ENCODE peak calls at places on chromosome 10, in five cellular contexts. W is tibial nerve, T is H1, M is HepG2, B is Peyer's patch. X is an unnamed sample. For H3K27me3, the result is how much of the 10 kb centered on the place peaks cover.

GRCh38 chr10:133475821-133476640 is 22.3 kb downstream of the SCART1 start:
- DNase-seq in W (no peak), T (no peak), M (no peak), B (no peak), X (no peak)

GRCh38 chr10:133096616-133097269 is 9.0 kb downstream of the ADGRA1 start:
- DNase-seq in W (no peak), T (no peak), M (no peak), B (no peak), X (no peak)

GRCh38 chr10:47207280-47207613 is 92.8 kb upstream of the GDF10 start:
- DNase-seq in W (no peak), T (no peak), M (peak), B (no peak), X (no peak)

GRCh38 chr10:69807122-69807521 is 5.4 kb downstream of the COL13A1 start:
- DNase-seq in W (no peak), T (no peak), M (no peak), B (no peak), X (no peak)

GRCh38 chr10:68560916-68561691 is 967 bp downstream of the TET1 start:
- DNase-seq in W (peak), T (no peak), M (peak), B (peak), X (peak)

GRCh38 chr10:116668446-116668845 is 47.7 kb downstream of the PNLIPRP2 start:
- DNase-seq in W (no peak), T (no peak), M (no peak), B (no peak), X (no peak)

GRCh38 chr10:98323221-98324164 is 55.5 kb upstream of the LOXL4 start:
- DNase-seq in W (peak), T (no peak), M (peak), B (no peak), X (peak)

GRCh38 chr10:35126062-35126529 is 550 bp upstream of the CREM start:
- DNase-seq in W (no peak), T (no peak), M (no peak), B (no peak), X (no peak)

DNA sequence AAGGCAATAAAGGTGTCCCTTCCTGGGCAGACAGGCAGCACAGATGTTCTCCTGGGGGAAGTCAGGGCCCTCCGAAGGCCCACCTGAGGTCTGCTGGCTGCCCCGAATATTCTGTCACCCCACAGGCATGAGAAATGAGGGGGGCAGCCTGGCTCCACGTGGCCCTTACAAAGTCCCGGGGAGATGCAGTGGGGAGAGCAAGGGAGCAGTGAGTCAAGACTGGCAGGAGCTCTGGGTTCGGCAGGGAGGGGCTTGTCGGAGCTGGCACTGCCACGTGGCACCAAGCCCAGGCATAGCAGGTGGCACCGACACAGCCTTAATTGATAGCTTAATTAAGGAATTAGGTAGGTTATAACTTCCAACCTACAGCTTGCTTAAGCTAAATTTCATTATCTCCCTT is 163.9 kb downstream of the USP6NL start:
- DNase-seq in W (no peak), T (no peak), M (no peak), B (no peak), X (no peak)
- H3K27me3 ChIP-seq in W (under half), T (under half), M (under half), B (under half), X (under half)

GRCh38 chr10:6082496-6083395 is 6.1 kb upstream of the RBM17 start:
- DNase-seq in W (no peak), T (no peak), M (no peak), B (no peak), X (peak)

GRCh38 chr10:6072215-6072941 is 10.2 kb upstream of the IL2RA start:
- DNase-seq in W (no peak), T (no peak), M (no peak), B (no peak), X (no peak)

GRCh38 chr10:6074489-6075301 is 12.5 kb upstream of the IL2RA start:
- DNase-seq in W (no peak), T (no peak), M (no peak), B (no peak), X (no peak)

GRCh38 chr10:6080417-6080973 is 8.3 kb upstream of the RBM17 start:
- DNase-seq in W (no peak), T (no peak), M (no peak), B (no peak), X (no peak)

DNA sequence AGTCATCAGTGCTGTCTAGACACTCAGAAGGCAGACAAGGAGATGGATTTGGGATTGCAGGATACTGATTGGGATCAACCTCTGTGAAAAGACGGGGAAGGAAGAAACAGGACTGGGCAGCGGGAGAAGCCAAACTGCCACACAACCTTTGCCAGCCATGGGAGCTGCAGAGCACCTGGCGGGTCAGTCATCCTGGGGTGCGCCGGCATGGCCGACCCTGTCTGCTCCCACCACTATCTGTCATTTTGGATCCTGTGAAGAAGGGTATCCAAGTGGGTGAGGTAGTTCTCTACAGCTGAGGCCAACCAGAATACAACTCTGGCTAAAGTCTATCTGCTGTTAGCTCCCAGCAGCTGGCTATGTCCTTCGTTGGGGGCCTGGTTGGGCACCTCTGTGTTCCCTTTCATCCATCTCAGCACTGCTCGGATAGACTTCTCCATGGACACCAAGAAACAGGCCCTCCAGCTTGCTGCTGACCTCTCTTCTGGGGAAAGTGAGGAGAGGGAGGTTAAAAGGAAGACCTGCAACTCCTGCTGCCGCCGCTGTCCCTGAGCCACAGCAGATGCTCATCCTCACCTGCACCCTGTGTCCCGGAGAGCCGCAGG is 11.7 kb upstream of the RBM17 start:
- DNase-seq in W (no peak), T (no peak), M (no peak), B (no peak), X (no peak)
- TF ChIP-seq POLR2A in W (no peak), T (no peak), M (no peak), B (no peak), X (no peak)

GRCh38 chr10:23191764-23192395 is at the start of gene PTF1A:
- DNase-seq in W (no peak), T (no peak), M (no peak), B (no peak), X (no peak)
- H3K27me3 ChIP-seq in W (half or more), T (half or more), M (half or more), B (under half), X (half or more)

DNA sequence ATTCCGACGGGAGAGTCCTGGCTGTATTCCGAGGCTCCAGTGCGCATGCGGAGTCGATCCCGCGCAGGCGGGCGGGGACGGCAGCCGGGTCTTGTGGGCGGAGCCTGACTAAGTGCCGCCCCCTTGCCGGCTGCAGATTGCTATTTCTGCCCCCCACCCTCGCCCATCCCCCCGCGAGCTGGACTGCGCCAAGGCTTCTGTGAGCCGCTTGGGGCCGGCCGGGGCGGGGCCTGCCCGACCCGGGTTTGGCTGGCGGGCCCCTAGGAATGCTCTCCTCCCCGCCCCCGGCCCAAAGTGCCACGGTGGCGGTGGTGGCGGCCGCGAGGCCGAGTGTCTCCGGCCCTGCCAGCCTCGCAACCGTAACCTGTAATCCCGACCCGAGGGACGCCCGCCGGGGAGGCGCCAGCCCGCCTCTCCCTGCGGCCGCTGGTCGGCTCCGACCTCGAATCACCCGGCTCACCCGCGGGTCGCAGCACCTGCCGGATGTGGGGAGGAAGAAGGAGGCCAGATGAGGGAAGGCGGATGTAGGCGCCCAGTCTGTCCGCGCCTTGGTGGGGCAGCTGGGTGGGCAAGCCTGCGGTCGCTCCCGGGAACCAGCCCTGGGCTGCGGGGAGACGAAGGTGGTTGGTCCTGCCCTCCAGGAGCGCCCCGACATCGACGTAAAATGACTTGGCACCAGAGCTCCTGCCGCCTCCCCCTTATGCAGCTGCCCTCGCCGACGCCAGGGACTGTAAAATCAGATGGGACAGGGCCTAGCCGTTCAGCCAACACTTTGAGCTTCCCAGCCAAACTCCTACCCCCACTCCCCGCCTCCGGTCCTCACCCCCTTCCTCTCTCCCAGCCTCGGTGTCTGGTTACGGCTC is 607 bp upstream of the KAZALD1 start:
- DNase-seq in W (peak), T (peak), M (peak), B (peak), X (peak)
- TF ChIP-seq POLR2A in W (no peak), T (peak), M (no peak), B (peak), X (no peak)